ENCODE peak calls at places on chromosomes 13 and 19, in five cellular contexts. T is right lobe of liver, J is AG04450, G is colonic mucosa, P is AG10803. R is an unnamed sample.

GRCh38 chr13:73168226-73168992 is 109.6 kb downstream of the KLF5 start:
- DNase-seq in G (no peak), P (no peak), J (no peak), T (no peak), R (no peak)

GRCh38 chr19:35703343-35703742 is 1.0 kb upstream of the ZBTB32 start:
- DNase-seq in P (no peak), G (no peak), T (no peak), J (no peak), R (no peak)

GRCh38 chr13:72932250-72932649 is 126.6 kb upstream of the KLF5 start:
- DNase-seq in P (peak; percentile 16), G (no peak), J (no peak), T (no peak), R (no peak)

GRCh38 chr19:10454267-10454666 is 33.9 kb downstream of the PDE4A start:
- DNase-seq in J (no peak), G (no peak), P (no peak), T (no peak), R (no peak)

GRCh38 chr19:8074501-8074900 is 21.9 kb downstream of the CCL25 start:
- DNase-seq in P (no peak), J (no peak), G (no peak), T (no peak), R (no peak)

GRCh38 chr19:48630289-48631036 is 6.7 kb downstream of the DBP start:
- DNase-seq in T (peak; percentile 87), P (no peak), J (no peak), G (peak; percentile 69), R (no peak)

GRCh38 chr13:81551036-81551435 is 1210.1 kb upstream of the SPRY2 start:
- DNase-seq in P (no peak), T (no peak), J (no peak), G (no peak), R (no peak)

GRCh38 chr19:35266149-35266903 is 2.4 kb upstream of the USF2 start:
- DNase-seq in J (no peak), G (no peak), T (no peak), P (no peak), R (no peak)

GRCh38 chr13:49308104-49308875 is 60.6 kb downstream of the CDADC1 start:
- DNase-seq in G (peak; percentile 63), T (no peak), P (peak; percentile 73), J (no peak), R (peak; percentile 88)

GRCh38 chr19:41958367-41959055 is 610 bp downstream of the RABAC1 start:
- DNase-seq in T (peak; percentile 94), J (peak; percentile 13), G (peak; percentile 97), P (peak; percentile 64), R (peak; percentile 36)

GRCh38 chr19:51921949-51922348 is 5.3 kb upstream of the ZNF613 start:
- DNase-seq in T (no peak), P (no peak), J (no peak), G (no peak), R (no peak)

GRCh38 chr13:110199046-110199831 is 107.7 kb downstream of the COL4A1 start:
- DNase-seq in P (no peak), J (no peak), G (no peak), T (no peak), R (no peak)

GRCh38 chr13:51626749-51627148 is 42.5 kb downstream of the WDFY2 start:
- DNase-seq in T (no peak), J (no peak), G (no peak), P (no peak), R (no peak)

GRCh38 chr19:2575734-2576481 is 100.0 kb downstream of the GADD45B start:
- DNase-seq in J (peak; percentile 45), P (peak; percentile 94), G (peak; percentile 47), T (peak; percentile 87), R (peak; percentile 91)

GRCh38 chr19:35162471-35163326 is 8.2 kb downstream of the FXYD5 start:
- DNase-seq in P (peak; percentile 54), T (no peak), J (no peak), G (no peak), R (no peak)

GRCh38 chr13:22960827-22961226 is 220.0 kb upstream of the SGCG start:
- DNase-seq in P (no peak), G (no peak), T (no peak), J (no peak), R (no peak)

GRCh38 chr13:43058318-43058674 is 34.9 kb downstream of the DNAJC15 start:
- DNase-seq in T (no peak), G (peak; percentile 70), P (peak; percentile 75), J (no peak), R (no peak)

GRCh38 chr13:44040754-44041100 is 161.0 kb downstream of the LACC1 start:
- DNase-seq in T (no peak), P (no peak), J (no peak), G (no peak), R (no peak)

GRCh38 chr13:90738881-90739280 is 608.6 kb upstream of the MIR17HG start:
- DNase-seq in J (no peak), P (peak; percentile 65), G (no peak), T (no peak), R (no peak)

GRCh38 chr13:40102854-40103253 is 447.4 kb downstream of the COG6 start:
- DNase-seq in G (no peak), J (peak; percentile 26), T (no peak), P (peak; percentile 29), R (peak; percentile 73)

GRCh38 chr19:24033962-24034342 is 53.0 kb upstream of the ZNF254 start:
- DNase-seq in T (peak; percentile 38), P (peak; percentile 65), J (peak; percentile 21), G (peak; percentile 50), R (no peak)

GRCh38 chr13:42715909-42716308 is 65.5 kb upstream of the FAM216B start:
- DNase-seq in T (no peak), G (no peak), J (no peak), P (no peak), R (no peak)

GRCh38 chr13:110648848-110649421 is 33.6 kb downstream of the NAXD start:
- DNase-seq in J (no peak), T (no peak), G (peak; percentile 16), P (no peak), R (no peak)

GRCh38 chr19:46659151-46660007 is 1.6 kb downstream of the DACT3 start:
- DNase-seq in G (peak; percentile 38), P (peak; percentile 32), T (peak; percentile 36), J (no peak), R (no peak)

GRCh38 chr13:91747164-91747563 is 348.7 kb downstream of the GPC5 start:
- DNase-seq in P (no peak), J (no peak), G (no peak), T (no peak), R (no peak)

GRCh38 chr19:46211201-46211881 is 18.2 kb upstream of the IGFL1 start:
- DNase-seq in T (no peak), J (no peak), G (no peak), P (peak; percentile 13), R (no peak)

GRCh38 chr13:30877335-30877734 is 28.7 kb upstream of the MEDAG start:
- DNase-seq in T (no peak), J (no peak), P (peak; percentile 78), G (no peak), R (peak; percentile 68)

DNA sequence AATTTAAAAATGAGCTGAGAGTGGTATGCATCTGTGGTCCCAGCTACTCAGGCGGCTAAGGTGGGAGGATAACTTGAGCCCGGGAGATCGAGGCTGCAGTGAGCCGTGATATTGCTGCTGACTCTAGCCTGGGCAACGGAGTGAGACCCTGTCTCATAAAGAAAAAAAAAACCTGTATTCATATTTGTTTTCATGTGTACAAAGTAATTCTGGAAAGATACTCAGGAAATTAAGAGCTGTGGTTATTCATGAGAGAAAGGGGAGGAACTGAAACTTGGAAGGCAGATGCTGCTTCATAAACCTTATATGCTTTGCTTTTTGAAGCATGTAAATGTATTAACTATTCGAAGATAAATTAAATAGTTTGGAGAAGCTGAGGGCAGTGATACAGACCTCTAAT is 8.8 kb upstream of the RLN3 start:
- DNase-seq in G (no peak), P (no peak), J (no peak), T (no peak), R (no peak)
- H3K4me3 ChIP-seq in G (no peak overlapping the region), P (no peak overlapping the region), J (no peak overlapping the region), T (no peak overlapping the region), R (no peak overlapping the region)

GRCh38 chr13:112982281-112983041 is 13.4 kb downstream of the MCF2L start:
- DNase-seq in T (no peak), J (no peak), P (no peak), G (no peak), R (no peak)
- H3K4me3 ChIP-seq in T (no peak overlapping the region), J (no peak overlapping the region), P (no peak overlapping the region), G (no peak overlapping the region), R (no peak overlapping the region)

DNA sequence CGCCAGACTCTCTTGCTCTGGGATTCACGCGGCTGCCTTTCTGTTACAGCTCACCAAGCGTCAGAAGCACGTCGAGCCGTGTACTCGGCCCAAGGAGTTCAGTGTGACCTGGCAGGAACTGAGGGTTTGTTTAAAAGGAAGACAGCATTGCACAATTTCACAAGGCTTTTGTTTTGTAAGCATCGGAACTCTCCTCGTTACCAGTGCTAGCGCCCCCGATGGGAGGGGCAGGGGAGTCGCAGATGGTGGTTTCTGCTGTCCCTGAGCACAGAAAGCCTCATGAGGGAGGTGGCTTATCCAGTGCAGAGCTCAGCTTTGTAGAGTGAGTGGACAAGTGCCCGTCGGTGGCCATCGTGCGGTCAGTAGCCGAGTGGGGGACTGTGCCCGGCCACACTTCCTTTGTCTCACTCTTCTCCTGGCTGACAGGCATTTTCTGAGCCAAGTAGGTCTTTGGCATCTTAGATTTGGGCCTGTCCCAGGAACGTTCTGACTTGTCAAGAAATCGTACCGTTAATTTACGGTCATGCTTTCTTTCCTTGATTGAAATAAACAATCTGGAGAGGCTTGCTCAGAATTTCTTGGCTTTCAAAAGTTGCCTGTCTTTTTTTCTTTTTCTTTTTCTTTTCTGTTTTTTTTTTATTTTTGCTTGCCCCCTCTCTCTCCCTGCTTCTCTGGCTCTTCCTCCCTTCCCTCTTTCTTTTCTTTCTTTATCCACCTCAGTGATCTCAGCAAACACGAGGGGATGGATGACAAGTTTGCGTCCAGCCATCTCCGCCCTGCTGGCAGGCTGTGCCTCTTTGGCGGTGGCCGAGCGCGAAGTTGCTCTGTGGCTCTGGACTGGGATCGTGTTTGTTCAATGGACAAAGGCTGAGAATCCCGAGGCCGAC is 7.7 kb downstream of the KDM4B start:
- DNase-seq in G (peak; percentile 45), J (peak; percentile 91), T (peak; percentile 67), P (peak; percentile 98), R (peak; percentile 89)
- H3K4me3 ChIP-seq in G (no peak overlapping the region), J (peak overlapping the region; percentile 39), T (no peak overlapping the region), P (peak overlapping the region; percentile 37), R (no peak overlapping the region)

DNA sequence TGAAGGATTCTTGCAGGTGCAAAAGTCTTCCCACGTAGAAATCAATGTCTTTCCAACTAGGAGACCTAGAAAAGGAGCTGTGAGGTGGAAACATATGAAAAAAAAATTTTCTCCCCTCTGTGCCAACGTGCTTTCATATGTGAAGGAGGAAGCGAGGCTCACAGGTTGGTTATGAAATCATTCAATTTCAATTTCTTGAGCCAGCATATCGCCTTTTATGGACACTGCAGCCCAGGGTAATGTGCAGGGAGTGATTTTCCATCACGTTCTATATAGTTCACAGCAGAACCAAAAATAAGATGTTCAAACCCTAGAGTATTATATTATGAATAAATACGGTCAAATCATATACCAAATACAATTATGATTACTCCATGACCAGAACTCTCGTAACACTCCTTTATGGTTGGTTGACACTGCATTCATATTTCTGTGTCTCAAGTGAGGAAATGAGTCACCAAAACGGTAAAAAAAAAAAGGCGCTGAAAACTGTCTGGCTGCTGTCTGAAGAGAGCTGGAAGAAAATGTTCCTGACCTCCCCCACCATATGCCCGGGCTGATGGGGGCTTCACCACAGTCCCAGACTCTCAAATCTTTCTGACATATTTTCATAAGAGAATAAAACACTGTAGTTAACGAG is 75.8 kb upstream of the UBAC2 start:
- DNase-seq in J (no peak), G (no peak), P (peak; percentile 54), T (no peak), R (peak; percentile 43)
- H3K4me3 ChIP-seq in J (no peak overlapping the region), G (no peak overlapping the region), P (no peak overlapping the region), T (no peak overlapping the region), R (no peak overlapping the region)

GRCh38 chr19:39871362-39871761 is 25.2 kb upstream of the FBL start:
- DNase-seq in J (no peak), G (no peak), T (no peak), P (no peak), R (no peak)
- H3K4me3 ChIP-seq in J (no peak overlapping the region), G (no peak overlapping the region), T (no peak overlapping the region), P (no peak overlapping the region), R (no peak overlapping the region)